ENCODE peak calls at places on chromosomes 4 and X, in seven cellular contexts. F is iPS DF 6.9, Y is thyroid gland, A is transverse colon, Z is aorta, S is GM23248, W is esophagus squamous epithelium. N is an unnamed sample.

GRCh38 chrX:74923942-74924448 is 1.3 kb downstream of the NEXMIF start:
- DNase-seq in F (peak), Y (peak), A (peak), Z (peak), S (peak), W (no peak), N (peak)

GRCh38 chrX:1178580-1179057 is 33.8 kb downstream of the CRLF2 start:
- DNase-seq in F (no peak), Y (no peak), A (no peak), Z (no peak), S (peak), W (no peak), N (peak)

GRCh38 chrX:36336746-36337145 is 417.2 kb downstream of the CFAP47 start:
- DNase-seq in F (no peak), Y (no peak), A (no peak), Z (no peak), S (no peak), W (no peak), N (no peak)

GRCh38 chr4:87188932-87189331 is 31.5 kb downstream of the KLHL8 start:
- DNase-seq in F (no peak), Y (no peak), A (no peak), Z (no peak), S (no peak), W (no peak), N (no peak)

GRCh38 chr4:150583287-150584197 is 1.6 kb downstream of the MAB21L2 start:
- DNase-seq in F (no peak), Y (peak), A (peak), Z (peak), S (no peak), W (no peak), N (peak)

GRCh38 chr4:157222764-157223145 is 2.2 kb downstream of the GRIA2 start:
- DNase-seq in F (no peak), Y (no peak), A (no peak), Z (peak), S (no peak), W (no peak), N (no peak)

GRCh38 chr4:109301691-109302365 is 630 bp downstream of the COL25A1 start:
- DNase-seq in F (no peak), Y (peak), A (no peak), Z (no peak), S (peak), W (no peak), N (no peak)

GRCh38 chr4:181968371-181968770 is 274.8 kb upstream of the TENM3 start:
- DNase-seq in F (no peak), Y (no peak), A (no peak), Z (no peak), S (peak), W (no peak), N (no peak)

GRCh38 chr4:155673453-155673979 is 6.9 kb downstream of the GUCY1A1 start:
- DNase-seq in F (no peak), Y (no peak), A (no peak), Z (no peak), S (no peak), W (no peak), N (no peak)

GRCh38 chr4:147090486-147090885 is 144.8 kb upstream of the TTC29 start:
- DNase-seq in F (no peak), Y (no peak), A (no peak), Z (no peak), S (no peak), W (no peak), N (no peak)

GRCh38 chr4:44908565-44908964 is 182.2 kb upstream of the GNPDA2 start:
- DNase-seq in F (no peak), Y (no peak), A (no peak), Z (no peak), S (no peak), W (no peak), N (no peak)

GRCh38 chr4:125666635-125667034 is 351.9 kb downstream of the FAT4 start:
- DNase-seq in F (no peak), Y (no peak), A (no peak), Z (no peak), S (no peak), W (no peak), N (no peak)

GRCh38 chrX:69313622-69314290 is 148.5 kb upstream of the PJA1 start:
- DNase-seq in F (no peak), Y (no peak), A (no peak), Z (no peak), S (no peak), W (no peak), N (no peak)

GRCh38 chrX:153984351-153985178 is 12.0 kb downstream of the TMEM187 start:
- DNase-seq in F (no peak), Y (peak), A (no peak), Z (no peak), S (no peak), W (no peak), N (no peak)

GRCh38 chr4:123479944-123480343 is 83.3 kb downstream of the SPRY1 start:
- DNase-seq in F (no peak), Y (peak), A (no peak), Z (no peak), S (peak), W (no peak), N (no peak)

GRCh38 chr4:40731792-40732245 is 17.9 kb upstream of the NSUN7 start:
- DNase-seq in F (no peak), Y (peak), A (peak), Z (peak), S (no peak), W (no peak), N (no peak)

GRCh38 chr4:87353592-87353991 is 30.9 kb upstream of the HSD17B13 start:
- DNase-seq in F (peak), Y (peak), A (no peak), Z (no peak), S (peak), W (no peak), N (peak)

GRCh38 chrX:16633754-16634153 is 16.2 kb upstream of the S100G start:
- DNase-seq in F (no peak), Y (no peak), A (no peak), Z (no peak), S (peak), W (no peak), N (no peak)

GRCh38 chr4:26931451-26931850 is 70.8 kb downstream of the STIM2 start:
- DNase-seq in F (no peak), Y (no peak), A (no peak), Z (no peak), S (no peak), W (no peak), N (no peak)

GRCh38 chrX:70044541-70045245 is 5.0 kb downstream of the AWAT2 start:
- DNase-seq in F (no peak), Y (no peak), A (no peak), Z (no peak), S (peak), W (no peak), N (no peak)

GRCh38 chr4:13963601-13964000 is 336.1 kb upstream of the BOD1L1 start:
- DNase-seq in F (no peak), Y (no peak), A (no peak), Z (no peak), S (peak), W (no peak), N (no peak)

GRCh38 chr4:6925357-6925836 is 15.8 kb downstream of the TBC1D14 start:
- DNase-seq in F (no peak), Y (no peak), A (no peak), Z (peak), S (no peak), W (no peak), N (no peak)

GRCh38 chrX:136810493-136810892 is 29.8 kb upstream of the ARHGEF6 start:
- DNase-seq in F (no peak), Y (no peak), A (no peak), Z (no peak), S (no peak), W (no peak), N (no peak)

GRCh38 chr4:39526810-39527295 is 386 bp downstream of the UGDH start:
- DNase-seq in F (no peak), Y (no peak), A (no peak), Z (no peak), S (no peak), W (no peak), N (no peak)

GRCh38 chrX:81259008-81259713 is 57.3 kb downstream of the SH3BGRL start:
- DNase-seq in F (no peak), Y (no peak), A (no peak), Z (no peak), S (peak), W (no peak), N (no peak)

GRCh38 chrX:125203737-125204578 is 115.7 kb upstream of the TEX13C start:
- DNase-seq in F (no peak), Y (peak), A (no peak), Z (peak), S (peak), W (no peak), N (peak)

GRCh38 chr4:167000141-167000852 is 234.0 kb downstream of the SPOCK3 start:
- DNase-seq in F (no peak), Y (no peak), A (no peak), Z (no peak), S (no peak), W (no peak), N (peak)

GRCh38 chr4:7650606-7651400 is 216.1 kb upstream of the PSAPL1 start:
- DNase-seq in F (peak), Y (no peak), A (no peak), Z (peak), S (peak), W (no peak), N (no peak)

GRCh38 chrX:7179446-7179845 is 31.5 kb upstream of the PUDP start:
- DNase-seq in F (no peak), Y (no peak), A (no peak), Z (no peak), S (no peak), W (no peak), N (no peak)

GRCh38 chr4:48074657-48075056 is 58.1 kb downstream of the NIPAL1 start:
- DNase-seq in F (no peak), Y (no peak), A (no peak), Z (no peak), S (no peak), W (no peak), N (no peak)

GRCh38 chr4:1720163-1720983 is 750 bp downstream of the TMEM129 start:
- DNase-seq in F (no peak), Y (peak), A (peak), Z (peak), S (peak), W (no peak), N (peak)

GRCh38 chr4:1721003-1721665 is at the start of the genes TACC3 and TMEM129:
- DNase-seq in F (peak), Y (peak), A (peak), Z (peak), S (peak), W (peak), N (peak)

GRCh38 chr4:1716065-1716945 is 4.2 kb upstream of the SLBP start:
- DNase-seq in F (no peak), Y (no peak), A (no peak), Z (no peak), S (no peak), W (no peak), N (no peak)

GRCh38 chr4:1717129-1718094 is 3.7 kb downstream of the TMEM129 start:
- DNase-seq in F (no peak), Y (no peak), A (no peak), Z (no peak), S (no peak), W (no peak), N (no peak)

DNA sequence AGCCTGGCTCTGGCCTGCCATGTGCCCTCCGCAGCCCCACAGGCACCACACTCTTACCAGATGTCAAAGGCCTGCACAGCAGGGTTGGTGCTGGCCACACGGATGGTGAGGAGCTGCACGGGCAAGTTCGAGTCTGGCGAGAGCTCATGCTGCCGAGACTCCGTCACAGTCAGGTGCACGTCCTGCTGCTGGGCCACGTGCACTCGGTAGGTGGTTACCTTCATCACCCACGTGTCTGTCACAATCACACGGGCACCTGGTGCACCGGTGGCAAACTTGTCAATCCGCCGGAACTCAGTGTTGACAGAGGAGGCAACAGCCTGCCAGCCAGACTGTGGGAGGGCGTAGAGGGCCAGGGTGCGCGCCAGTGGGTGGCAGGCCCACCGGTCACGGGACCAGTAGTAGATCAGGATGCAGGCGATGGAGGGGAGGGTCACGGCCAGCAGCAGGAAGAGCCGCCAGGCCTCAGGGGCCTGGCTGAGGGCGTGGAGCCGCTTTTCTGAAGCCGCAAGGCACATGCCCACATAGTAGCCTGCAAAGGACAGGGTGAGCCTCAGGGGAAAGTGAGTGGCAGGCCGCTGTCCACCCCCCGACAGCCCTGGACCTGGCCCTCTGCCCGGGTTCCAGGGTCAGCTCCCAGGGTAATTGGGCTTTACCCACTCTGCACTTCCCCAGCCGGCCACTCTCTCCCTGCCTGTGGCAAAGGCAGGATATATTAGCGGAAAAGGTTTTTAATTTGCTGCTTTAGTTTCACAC is 2.9 kb downstream of the TMEM129 start:
- DNase-seq in F (no peak), Y (no peak), A (no peak), Z (no peak), S (no peak), W (no peak), N (no peak)
- H3K4me3 ChIP-seq in F (no peak), Y (no peak), A (no peak), Z (no peak), S (no peak), W (no peak), N (no peak)

GRCh38 chrX:120310861-120311631 is at the start of gene TMEM255A:
- DNase-seq in F (no peak), Y (no peak), A (no peak), Z (peak), S (peak), W (no peak), N (peak)
- H3K4me3 ChIP-seq in F (peak), Y (no peak), A (peak), Z (no peak), S (peak), W (peak), N (no peak)

GRCh38 chr4:89837385-89837995 is 529 bp upstream of the SNCA start:
- DNase-seq in F (peak), Y (peak), A (no peak), Z (no peak), S (peak), W (no peak), N (no peak)
- H3K4me3 ChIP-seq in F (peak), Y (peak), A (peak), Z (peak), S (peak), W (peak), N (peak)

DNA sequence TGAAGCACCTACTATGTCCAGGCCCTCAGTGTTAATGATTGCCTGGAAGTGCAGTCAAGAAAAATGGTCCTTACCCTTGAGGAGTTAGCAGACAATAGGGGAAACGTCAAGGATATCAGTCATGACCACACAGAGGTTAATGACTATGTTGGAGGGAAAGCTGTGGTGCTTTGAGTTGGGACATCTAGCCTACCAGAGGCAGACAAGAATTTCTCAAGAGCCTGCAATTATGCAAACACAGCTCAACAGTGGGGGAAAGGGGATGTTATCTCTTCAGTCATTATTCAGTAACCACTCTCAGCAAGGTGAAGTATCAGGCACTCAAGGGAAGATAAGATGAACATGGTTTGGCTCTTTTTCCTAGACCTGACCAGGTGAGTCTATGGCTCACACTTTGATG is 7.0 kb upstream of the FGFBP1 start:
- DNase-seq in F (no peak), Y (no peak), A (no peak), Z (no peak), S (no peak), W (no peak), N (no peak)
- H3K4me3 ChIP-seq in F (no peak), Y (no peak), A (no peak), Z (no peak), S (no peak), W (no peak), N (no peak)

GRCh38 chrX:103800318-103800717 is 23.7 kb downstream of the PLP1 start:
- DNase-seq in F (no peak), Y (no peak), A (no peak), Z (no peak), S (no peak), W (no peak), N (no peak)
- H3K4me3 ChIP-seq in F (no peak), Y (no peak), A (no peak), Z (no peak), S (no peak), W (no peak), N (no peak)

DNA sequence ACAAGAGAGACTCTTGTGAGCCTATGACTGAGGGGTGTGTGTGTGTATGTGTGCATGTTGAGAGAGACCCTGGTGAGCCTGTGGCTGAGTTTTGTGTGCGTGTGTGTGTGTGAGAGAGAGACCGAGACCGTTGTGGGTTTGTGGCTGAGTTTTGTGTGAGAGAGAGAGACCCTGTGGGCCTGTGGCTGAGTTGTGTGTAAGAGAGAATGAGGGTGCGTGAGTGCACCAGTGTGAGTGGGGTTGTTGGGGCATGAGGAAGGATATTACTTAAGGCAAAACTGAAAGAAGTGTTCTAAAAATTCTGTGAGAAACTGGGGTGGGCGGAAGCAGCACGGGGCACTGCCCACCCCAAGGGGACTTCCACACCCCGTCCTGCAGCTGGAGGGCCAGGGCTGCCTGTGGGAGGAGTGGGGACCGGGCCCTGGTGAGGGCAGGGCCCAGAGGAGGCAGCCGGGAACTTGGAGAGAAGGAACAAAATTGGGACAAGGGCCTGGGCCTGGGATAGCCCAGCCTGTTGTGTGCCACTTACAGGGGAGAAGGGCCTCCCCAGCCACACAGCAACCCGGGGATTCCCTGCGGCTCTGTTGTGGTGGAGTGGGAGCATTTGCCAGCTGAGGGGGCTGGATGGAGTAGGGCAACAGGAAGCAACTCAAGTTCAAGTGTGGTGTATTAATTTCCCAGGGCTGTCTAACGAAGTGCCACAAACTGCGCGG is 22.0 kb downstream of the TMEM131L start:
- DNase-seq in F (no peak), Y (no peak), A (peak), Z (peak), S (no peak), W (no peak), N (peak)
- H3K4me3 ChIP-seq in F (no peak), Y (no peak), A (peak), Z (no peak), S (no peak), W (no peak), N (no peak)

DNA sequence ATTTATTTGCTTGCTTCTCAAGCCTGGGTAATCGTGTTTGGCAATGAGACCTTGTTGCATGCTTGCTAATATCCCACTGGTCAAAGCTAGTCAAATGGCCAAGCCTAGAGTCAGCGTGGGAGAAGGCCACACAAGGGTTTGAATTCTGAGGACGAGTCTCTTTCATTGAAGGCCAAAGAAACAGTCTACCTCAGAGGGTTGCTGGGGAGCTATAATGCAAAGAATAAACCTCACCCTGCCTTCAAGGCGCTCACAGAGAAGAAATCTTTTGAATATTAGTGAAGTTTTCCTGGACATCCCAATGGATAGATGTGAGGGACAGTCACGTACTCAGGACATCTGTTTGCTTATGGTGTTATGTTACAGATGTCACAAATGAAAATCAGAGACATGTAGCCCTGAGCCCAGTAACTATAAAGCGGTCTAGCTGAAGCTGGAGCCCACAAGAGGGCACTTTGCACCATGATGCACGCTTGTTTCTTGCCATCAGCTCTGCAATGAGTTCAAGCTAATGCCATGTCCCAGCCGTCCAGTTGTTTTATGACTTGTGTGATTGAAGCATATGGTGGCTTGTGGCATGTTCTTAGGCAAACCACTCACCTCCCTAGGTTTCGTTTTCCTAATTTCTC is 1.1 kb upstream of the TLR3 start:
- DNase-seq in F (no peak), Y (peak), A (peak), Z (peak), S (peak), W (peak), N (peak)
- H3K4me3 ChIP-seq in F (no peak), Y (peak), A (peak), Z (peak), S (peak), W (peak), N (peak)

GRCh38 chr4:53908661-53909078 is 155.7 kb downstream of the CHIC2 start:
- DNase-seq in F (no peak), Y (peak), A (peak), Z (no peak), S (peak), W (no peak), N (peak)
- H3K4me3 ChIP-seq in F (no peak), Y (no peak), A (peak), Z (peak), S (peak), W (no peak), N (peak)